ENCODE peak calls at places on chromosomes 5 and 9, in seven cellular contexts. T is endodermal cell; G is A673; D is GM23248; Q is lung; U is CD4-positive, CD25-positive, alpha-beta regulatory T cell; M is HAP-1. E is an unnamed sample. For H3K4me1, the result is how much of the 10 kb centered on the place peaks cover.

GRCh38 chr9:88737031-88737430 is 202.1 kb downstream of the NXNL2 start:
- DNase-seq in D (no peak), M (no peak), Q (no peak), G (no peak), T (no peak), U (no peak), E (no peak)

GRCh38 chr9:32431940-32432555 is 47.6 kb downstream of the ACO1 start:
- DNase-seq in Q (no peak), U (no peak), T (peak), D (peak), M (peak), G (peak), E (peak)

GRCh38 chr9:98552306-98552705 is 156.4 kb downstream of the GABBR2 start:
- DNase-seq in G (no peak), D (peak), Q (no peak), U (no peak), M (no peak), T (peak), E (no peak)

GRCh38 chr9:32430720-32431119 is 46.3 kb downstream of the ACO1 start:
- DNase-seq in M (no peak), Q (no peak), U (no peak), T (no peak), D (peak), G (no peak), E (no peak)

GRCh38 chr9:79308012-79308411 is 263.8 kb upstream of the TLE4 start:
- DNase-seq in D (no peak), M (no peak), U (no peak), T (no peak), G (no peak), Q (no peak), E (no peak)

GRCh38 chr9:5579881-5580280 is 49.0 kb upstream of the RIC1 start:
- DNase-seq in G (no peak), M (no peak), U (no peak), Q (no peak), D (peak), T (no peak), E (no peak)

GRCh38 chr5:132767150-132767549 is 9.9 kb downstream of the SEPTIN8 start:
- DNase-seq in T (no peak), D (no peak), M (no peak), U (no peak), G (no peak), Q (no peak), E (no peak)

GRCh38 chr9:37997636-37998374 is 71.2 kb downstream of the SHB start:
- DNase-seq in M (no peak), U (no peak), D (no peak), Q (no peak), T (no peak), G (no peak), E (no peak)

GRCh38 chr5:8907168-8907868 is 638.6 kb downstream of the SEMA5A start:
- DNase-seq in Q (no peak), D (peak), G (no peak), T (no peak), M (no peak), U (no peak), E (no peak)

GRCh38 chr5:55226027-55226933 is 835 bp downstream of the MCIDAS start:
- DNase-seq in U (no peak), M (peak), G (peak), T (peak), Q (no peak), D (peak), E (peak)

GRCh38 chr9:135960328-135961276 is 571 bp downstream of the UBAC1 start:
- DNase-seq in T (peak), M (no peak), Q (no peak), U (no peak), D (peak), G (no peak), E (no peak)

GRCh38 chr5:129904667-129905466 is 602 bp downstream of the CHSY3 start:
- DNase-seq in G (no peak), Q (peak), D (peak), T (peak), U (no peak), M (no peak), E (no peak)

GRCh38 chr5:177300236-177300880 is 3.2 kb downstream of the RAB24 start:
- DNase-seq in Q (peak), D (peak), U (peak), G (peak), T (peak), M (no peak), E (peak)

GRCh38 chr5:119318256-119318914 is 37.4 kb upstream of the TNFAIP8 start:
- DNase-seq in M (no peak), T (peak), G (no peak), Q (no peak), U (no peak), D (no peak), E (peak)

GRCh38 chr5:55062039-55062779 is 38.2 kb downstream of the GZMK start:
- DNase-seq in M (no peak), U (no peak), Q (no peak), T (no peak), D (no peak), G (no peak), E (no peak)

GRCh38 chr5:54295658-54296276 is 14.6 kb downstream of the ARL15 start:
- DNase-seq in G (peak), U (no peak), M (no peak), Q (no peak), T (no peak), D (no peak), E (peak)

GRCh38 chr5:169350759-169351240 is 49.9 kb upstream of the SLIT3 start:
- DNase-seq in G (peak), D (peak), M (no peak), Q (no peak), U (no peak), T (no peak), E (no peak)
- H3K4me1 ChIP-seq in G (under half), D (half or more), M (under half), Q (under half), U (under half), T (under half), E (under half)

GRCh38 chr9:131545786-131546335 is 538 bp downstream of the PRRT1B start:
- DNase-seq in U (no peak), T (no peak), M (no peak), D (no peak), G (no peak), Q (no peak), E (no peak)
- H3K4me3 ChIP-seq in U (no peak), T (no peak), M (no peak), D (no peak), G (peak), Q (peak), E (no peak)

GRCh38 chr5:107577551-107577950 is 93.2 kb downstream of the EFNA5 start:
- DNase-seq in T (no peak), D (no peak), Q (no peak), G (no peak), M (no peak), U (no peak), E (no peak)

GRCh38 chr5:107580902-107581823 is 89.6 kb downstream of the EFNA5 start:
- DNase-seq in Q (no peak), M (no peak), T (no peak), U (no peak), D (peak), G (peak), E (no peak)

GRCh38 chr5:107576736-107577440 is 93.8 kb downstream of the EFNA5 start:
- DNase-seq in U (no peak), T (no peak), Q (no peak), D (no peak), G (no peak), M (peak), E (no peak)

GRCh38 chr5:107578051-107578635 is 92.6 kb downstream of the EFNA5 start:
- DNase-seq in M (no peak), T (no peak), U (no peak), D (peak), G (no peak), Q (no peak), E (no peak)

DNA sequence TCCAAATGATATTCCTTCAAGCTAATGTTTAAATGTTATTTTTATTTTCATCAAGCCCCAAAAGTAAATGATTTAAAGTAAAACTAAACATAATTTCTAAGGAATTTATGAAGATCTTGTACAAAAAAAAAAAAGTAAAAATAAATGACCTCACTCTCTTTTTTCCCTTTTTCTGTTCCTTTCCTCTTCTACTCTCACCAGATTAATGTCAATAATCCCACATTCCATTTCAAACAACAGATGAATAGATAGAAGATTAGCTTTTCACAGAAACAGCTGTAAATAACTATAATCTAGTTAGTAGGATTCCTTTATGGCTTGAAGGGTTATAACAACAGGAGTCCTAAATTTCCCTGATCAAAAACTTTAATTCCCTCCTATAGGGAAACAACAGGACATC is 88.1 kb downstream of the EFNA5 start:
- DNase-seq in U (no peak), D (no peak), Q (no peak), M (peak), G (no peak), T (no peak), E (no peak)
- H3K4me1 ChIP-seq in U (under half), D (under half), Q (under half), M (under half), G (under half), T (under half), E (under half)

DNA sequence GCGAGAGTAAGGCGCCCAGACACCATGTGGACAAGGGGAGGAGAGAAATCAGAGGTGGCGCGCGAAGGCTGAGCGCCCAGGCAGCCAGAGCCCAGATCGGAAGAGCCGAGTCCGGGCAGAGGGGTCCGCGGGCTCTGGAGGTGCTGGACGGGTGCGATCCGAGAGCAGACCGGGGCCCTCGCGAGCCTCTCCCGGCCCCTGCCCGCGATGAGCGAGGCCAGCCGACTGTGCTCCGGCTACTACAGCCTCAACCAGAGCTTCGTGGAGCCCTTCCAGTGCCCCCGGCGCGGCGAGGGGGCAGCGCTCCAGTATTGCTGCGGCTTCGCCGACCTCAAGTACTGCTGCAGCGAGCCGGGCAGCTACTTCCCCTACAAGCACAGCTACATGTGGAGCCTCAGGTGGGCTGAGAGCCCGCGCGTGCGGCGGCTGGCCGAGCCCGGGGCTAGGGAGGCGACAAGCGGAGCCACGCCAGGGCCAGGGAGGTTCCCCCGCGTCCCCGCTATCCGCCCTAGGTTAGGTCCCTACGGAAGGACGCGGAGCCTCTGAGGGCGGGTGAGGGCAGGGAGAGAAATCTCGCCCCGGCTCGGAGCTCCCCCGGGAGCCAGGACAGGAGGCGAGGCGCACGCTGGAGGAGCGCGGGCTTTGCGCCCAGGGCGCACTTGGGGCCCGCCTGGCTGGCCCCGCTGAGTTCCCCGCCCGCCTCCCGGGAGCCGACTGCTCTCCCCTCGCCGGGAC is at the start of gene SHISAL2B:
- DNase-seq in U (no peak), T (peak), G (peak), Q (no peak), D (peak), M (no peak), E (no peak)
- H3K4me3 ChIP-seq in U (no peak), T (peak), G (peak), Q (no peak), D (peak), M (no peak), E (no peak)

DNA sequence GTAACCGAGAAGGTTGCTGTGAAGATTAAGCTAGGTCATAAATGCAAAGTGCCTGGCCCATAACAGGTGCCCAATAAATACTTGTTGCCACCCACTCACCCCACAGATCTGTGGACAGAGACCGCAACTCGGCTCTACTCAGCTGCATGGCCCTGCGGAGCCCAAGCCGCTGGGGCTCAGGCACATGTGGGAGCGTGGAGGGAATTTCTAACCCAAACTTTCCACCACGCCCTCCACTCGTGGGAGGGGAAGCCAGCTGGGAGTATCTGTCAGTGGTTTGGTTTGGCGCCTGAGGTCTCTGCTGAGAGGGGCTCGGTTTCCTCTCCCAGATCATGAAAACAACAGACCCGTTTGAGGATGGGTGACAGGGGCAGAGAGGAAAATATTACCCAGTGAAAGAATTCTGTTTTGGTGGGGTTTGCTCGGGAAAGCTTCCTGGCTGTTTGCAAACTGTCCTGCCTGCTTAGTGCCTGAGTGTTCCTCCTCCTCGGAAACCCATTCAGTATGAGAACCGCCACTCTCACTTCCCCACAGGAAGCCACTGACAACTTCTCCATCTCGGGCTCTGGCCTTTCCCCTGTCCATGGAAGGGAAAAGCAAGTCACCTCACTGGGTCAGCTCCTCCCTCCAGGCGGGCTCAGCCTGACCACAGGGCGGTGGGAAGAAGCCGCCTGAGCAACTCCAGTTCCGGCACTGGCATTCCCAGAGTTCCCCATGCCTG is 60.1 kb downstream of the RGS3 start:
- DNase-seq in T (no peak), D (peak), U (peak), M (no peak), Q (peak), G (no peak), E (peak)
- H3K4me1 ChIP-seq in T (under half), D (under half), U (half or more), M (under half), Q (under half), G (under half), E (half or more)

GRCh38 chr5:149618581-149619248 is 37.4 kb downstream of the ARHGEF37 start:
- DNase-seq in M (peak), T (peak), G (peak), D (peak), Q (no peak), U (no peak), E (peak)
- H3K4me3 ChIP-seq in M (no peak), T (no peak), G (no peak), D (no peak), Q (no peak), U (no peak), E (no peak)

DNA sequence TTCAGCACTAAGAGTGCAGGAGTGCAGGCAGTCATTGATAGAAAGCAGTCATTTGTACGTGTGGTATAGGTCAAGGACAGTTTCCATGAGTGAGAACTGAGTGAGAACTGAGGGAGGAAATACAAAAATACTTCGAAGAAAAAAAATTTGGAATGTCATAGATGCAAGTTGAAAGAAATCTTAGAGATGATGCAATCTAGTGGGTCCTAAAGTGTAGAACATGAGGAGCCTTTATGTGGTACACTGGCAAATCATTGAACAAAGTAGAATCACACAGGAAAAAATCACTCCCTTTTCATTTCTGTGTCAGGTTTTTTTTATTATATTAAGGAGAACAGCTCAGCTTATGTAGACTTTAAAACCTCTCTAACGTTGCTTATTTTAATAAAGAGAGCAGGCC is 26.4 kb upstream of the SLC1A1 start:
- DNase-seq in Q (no peak), D (peak), T (no peak), M (no peak), U (no peak), G (no peak), E (no peak)
- H3K4me1 ChIP-seq in Q (under half), D (under half), T (under half), M (under half), U (under half), G (under half), E (under half)

GRCh38 chr5:172105811-172106210 is 82.2 kb downstream of the STK10 start:
- DNase-seq in G (no peak), D (no peak), M (no peak), Q (no peak), T (no peak), U (no peak), E (no peak)

GRCh38 chr5:172104801-172105701 is 83.0 kb downstream of the STK10 start:
- DNase-seq in M (no peak), Q (no peak), T (no peak), D (no peak), G (no peak), U (no peak), E (no peak)

GRCh38 chr5:172104021-172104420 is 84.0 kb downstream of the STK10 start:
- DNase-seq in M (no peak), U (no peak), D (no peak), G (no peak), T (no peak), Q (no peak), E (no peak)

GRCh38 chr5:172107606-172108005 is 80.4 kb downstream of the STK10 start:
- DNase-seq in D (peak), U (no peak), M (no peak), G (no peak), T (no peak), Q (no peak), E (no peak)

DNA sequence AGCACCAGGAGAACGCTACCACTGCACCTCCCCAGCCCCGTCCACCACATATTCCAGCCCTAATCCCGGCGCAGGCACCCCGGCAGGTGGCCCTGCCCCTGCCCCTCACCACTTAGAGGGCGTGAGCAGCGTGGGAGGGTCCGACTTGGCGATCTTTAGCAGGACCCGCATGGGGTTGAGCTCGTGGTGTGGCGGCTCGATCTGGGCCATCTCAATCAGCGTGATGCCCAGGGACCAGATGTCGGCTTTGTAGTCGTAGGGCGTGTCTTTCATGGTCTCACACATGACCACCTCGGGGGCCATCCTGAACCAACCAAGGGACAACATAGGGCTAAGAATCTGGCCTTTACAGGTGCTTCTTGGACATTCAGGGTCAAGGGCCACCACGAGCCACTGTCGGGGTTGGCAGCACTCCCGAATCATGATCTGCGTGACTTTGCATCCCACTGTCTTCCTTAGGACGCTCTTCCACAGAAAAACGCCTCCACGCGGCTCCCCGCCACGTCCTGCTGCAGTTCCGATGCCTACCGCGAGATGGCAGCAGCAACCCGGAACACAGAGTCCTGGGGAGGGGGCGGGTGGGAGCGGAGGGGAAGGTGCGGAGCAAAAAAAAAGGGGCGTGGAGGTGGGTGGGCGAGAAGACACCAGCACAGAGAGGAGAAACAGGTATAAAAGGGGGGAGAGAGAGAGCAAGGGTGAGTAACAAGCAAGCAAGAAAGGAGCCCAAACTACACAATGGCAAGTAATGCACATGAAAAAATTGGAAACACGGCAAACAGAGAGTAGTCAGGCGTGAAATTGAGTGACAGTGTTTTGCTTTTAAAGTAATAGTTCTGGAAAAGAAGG is 81.3 kb downstream of the STK10 start:
- DNase-seq in T (peak), Q (peak), D (peak), G (peak), U (peak), M (peak), E (peak)
- H3K4me3 ChIP-seq in T (no peak), Q (no peak), D (peak), G (peak), U (peak), M (peak), E (peak)

GRCh38 chr9:87597710-87598200 is 100.1 kb downstream of the DAPK1 start:
- DNase-seq in T (no peak), G (no peak), U (no peak), M (no peak), D (no peak), Q (no peak), E (no peak)
- H3K4me1 ChIP-seq in T (under half), G (half or more), U (under half), M (under half), D (under half), Q (under half), E (under half)

E was measured in OCI-LY7.